ENCODE peak calls at places on chromosomes 6 and 20, in five cellular contexts. K, U, O, C and G are unnamed samples. For H3K4me1, the result is how much of the 10 kb centered on the place peaks cover.

GRCh38 chr6:162090734-162091133 is 636.8 kb downstream of the PRKN start:
- DNase-seq in K (no peak), U (peak), O (no peak), C (no peak), G (no peak)

GRCh38 chr6:109372070-109372585 is 10.1 kb downstream of the CD164 start:
- DNase-seq in K (no peak), U (no peak), O (no peak), C (no peak), G (no peak)

GRCh38 chr6:31203345-31203979 is 33.0 kb upstream of the POU5F1 start:
- DNase-seq in K (no peak), U (peak), O (no peak), C (no peak), G (no peak)

GRCh38 chr20:63657260-63657936 is 714 bp upstream of the RTEL1 start:
- DNase-seq in K (no peak), U (peak), O (no peak), C (no peak), G (no peak)

GRCh38 chr20:18006684-18007083 is 37.9 kb downstream of the MGME1 start:
- DNase-seq in K (no peak), U (no peak), O (no peak), C (no peak), G (no peak)

GRCh38 chr20:59676126-59676876 is 72.0 kb downstream of the PHACTR3 start:
- DNase-seq in K (no peak), U (no peak), O (no peak), C (no peak), G (no peak)

GRCh38 chr6:109344226-109344625 is 38.0 kb downstream of the CD164 start:
- DNase-seq in K (no peak), U (no peak), O (no peak), C (no peak), G (no peak)

GRCh38 chr6:43299338-43300293 is 1.6 kb downstream of the SLC22A7 start:
- DNase-seq in K (no peak), U (no peak), O (no peak), C (no peak), G (no peak)

GRCh38 chr6:63897459-63897858 is 261.9 kb downstream of the PHF3 start:
- DNase-seq in K (no peak), U (peak), O (no peak), C (no peak), G (no peak)

GRCh38 chr6:2563635-2564034 is 187.1 kb downstream of the MYLK4 start:
- DNase-seq in K (no peak), U (peak), O (no peak), C (no peak), G (no peak)

GRCh38 chr6:169933839-169934698 is 182.6 kb downstream of the ERMARD start:
- DNase-seq in K (peak), U (peak), O (no peak), C (peak), G (no peak)

GRCh38 chr20:32628960-32629530 is 43.9 kb upstream of the NOL4L start:
- DNase-seq in K (no peak), U (no peak), O (no peak), C (no peak), G (no peak)

GRCh38 chr6:99187429-99187828 is 162.0 kb downstream of the FAXC start:
- DNase-seq in K (no peak), U (no peak), O (no peak), C (no peak), G (no peak)

GRCh38 chr20:63699466-63700198 is 3.2 kb downstream of the TNFRSF6B start:
- DNase-seq in K (peak), U (no peak), O (peak), C (peak), G (no peak)

GRCh38 chr6:161498359-161498758 is 224.5 kb upstream of the AGPAT4 start:
- DNase-seq in K (no peak), U (peak), O (no peak), C (peak), G (peak)

GRCh38 chr6:10402648-10403311 is 12.1 kb downstream of the TFAP2A start:
- DNase-seq in K (no peak), U (no peak), O (no peak), C (no peak), G (no peak)

GRCh38 chr6:10404799-10405524 is 9.9 kb downstream of the TFAP2A start:
- DNase-seq in K (no peak), U (no peak), O (no peak), C (no peak), G (no peak)

GRCh38 chr6:10406556-10406955 is 8.3 kb downstream of the TFAP2A start:
- DNase-seq in K (no peak), U (no peak), O (no peak), C (no peak), G (no peak)

GRCh38 chr6:10403385-10404106 is 11.3 kb downstream of the TFAP2A start:
- DNase-seq in K (no peak), U (peak), O (no peak), C (no peak), G (no peak)

DNA sequence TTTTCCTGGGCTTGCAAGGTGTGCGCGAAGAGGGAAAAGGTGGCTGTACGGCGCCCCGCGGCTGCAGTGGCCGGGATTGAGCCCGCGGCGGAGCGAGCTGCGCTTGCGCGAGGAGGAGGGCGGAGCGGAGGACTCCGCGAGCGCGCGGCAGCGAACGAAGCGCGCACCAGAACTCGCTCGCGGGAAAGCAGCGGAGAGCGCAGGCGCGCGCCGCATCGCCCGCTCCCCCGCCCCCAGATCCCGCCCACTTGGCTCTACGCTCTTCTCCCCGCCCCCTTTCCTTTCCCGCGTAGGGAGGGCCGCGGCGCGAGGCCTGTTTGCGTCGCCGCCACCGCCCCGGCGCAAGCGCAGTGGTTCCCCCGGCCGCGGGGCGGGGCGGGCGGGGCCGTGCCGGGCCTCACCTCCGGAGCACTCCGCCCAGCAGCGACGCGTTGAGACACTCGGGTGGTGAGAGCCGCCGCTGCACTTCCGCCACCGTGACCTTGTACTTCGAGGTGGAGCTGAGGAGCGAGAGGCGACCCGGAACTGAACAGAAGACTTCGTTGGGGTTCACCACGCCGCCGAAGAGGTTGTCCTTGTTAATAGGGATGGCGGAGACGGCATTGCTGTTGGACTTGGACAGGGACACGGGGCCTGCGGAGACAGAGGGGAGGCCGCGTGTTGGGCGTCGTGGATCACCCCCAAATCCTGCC is 10.6 kb downstream of the TFAP2A start:
- DNase-seq in K (peak), U (peak), O (peak), C (peak), G (peak)
- TF ChIP-seq CTCF in K (peak), U (peak), O (no peak), C (no peak), G (peak)

DNA sequence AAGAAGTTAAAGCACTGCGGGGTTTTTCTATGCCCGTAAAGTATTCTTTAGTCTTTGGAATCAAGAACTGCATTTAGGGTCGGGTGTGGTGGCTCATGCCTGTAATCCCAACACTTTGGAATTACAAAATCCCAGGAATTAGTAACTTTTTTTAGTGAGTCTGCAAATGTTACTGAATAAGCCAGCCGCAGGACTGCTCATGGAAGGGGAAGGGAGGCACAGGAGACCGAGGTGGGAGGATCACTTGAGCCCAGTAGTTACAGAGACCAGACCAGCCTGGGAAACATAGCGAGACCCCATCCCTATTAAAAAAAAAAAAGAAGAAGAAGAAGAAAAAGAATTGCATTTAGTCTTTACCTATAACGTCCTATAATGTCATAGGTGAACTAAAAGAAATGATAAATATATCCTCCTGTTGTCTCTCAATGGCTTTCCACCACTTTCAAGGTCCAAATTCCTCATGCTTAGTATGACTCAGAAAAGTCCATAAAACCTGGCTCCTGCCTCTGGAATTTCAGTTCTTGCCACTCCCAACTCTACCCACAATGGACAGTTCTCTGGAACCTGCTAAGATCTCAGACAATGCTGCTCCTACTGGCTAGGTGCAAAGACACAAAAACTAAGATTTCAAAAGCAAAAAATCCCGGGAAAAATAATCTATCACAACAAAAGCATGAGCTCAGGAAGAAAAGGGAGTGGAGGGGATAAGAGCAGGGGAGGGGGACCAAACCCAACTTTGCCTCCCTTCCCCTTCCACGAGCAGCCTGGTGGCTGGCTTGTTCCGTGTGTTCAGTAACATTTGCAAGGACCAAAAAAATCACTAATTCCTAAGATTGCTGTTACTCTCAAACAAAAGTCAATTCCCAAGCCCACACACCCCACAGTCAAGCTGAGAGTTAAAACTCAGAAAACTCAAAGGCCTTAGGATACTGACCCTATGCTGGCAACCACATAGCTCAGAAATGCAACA is 39.0 kb downstream of the B4GALT5 start:
- DNase-seq in K (no peak), U (peak), O (no peak), C (no peak), G (peak)
- H3K4me1 ChIP-seq in K (half or more), U (under half), O (under half), C (half or more), G (under half)

GRCh38 chr6:116932496-116932895 is 55.5 kb downstream of the RFX6 start:
- DNase-seq in K (no peak), U (no peak), O (no peak), C (no peak), G (no peak)

GRCh38 chr6:116931456-116931855 is 54.4 kb downstream of the RFX6 start:
- DNase-seq in K (no peak), U (no peak), O (no peak), C (no peak), G (no peak)

GRCh38 chr6:116925088-116925794 is 48.2 kb downstream of the RFX6 start:
- DNase-seq in K (no peak), U (no peak), O (no peak), C (no peak), G (peak)

GRCh38 chr6:116929825-116930224 is 52.8 kb downstream of the RFX6 start:
- DNase-seq in K (no peak), U (no peak), O (no peak), C (no peak), G (no peak)

GRCh38 chr6:116928667-116929066 is 51.6 kb downstream of the RFX6 start:
- DNase-seq in K (no peak), U (no peak), O (no peak), C (no peak), G (peak)
- TF ChIP-seq CTCF in K (no peak), U (no peak), O (no peak), C (no peak), G (no peak)

GRCh38 chr6:71404145-71404966 is 115.7 kb downstream of the OGFRL1 start:
- DNase-seq in K (no peak), U (peak), O (no peak), C (no peak), G (peak)
- H3K4me1 ChIP-seq in K (under half), U (under half), O (under half), C (half or more), G (under half)

DNA sequence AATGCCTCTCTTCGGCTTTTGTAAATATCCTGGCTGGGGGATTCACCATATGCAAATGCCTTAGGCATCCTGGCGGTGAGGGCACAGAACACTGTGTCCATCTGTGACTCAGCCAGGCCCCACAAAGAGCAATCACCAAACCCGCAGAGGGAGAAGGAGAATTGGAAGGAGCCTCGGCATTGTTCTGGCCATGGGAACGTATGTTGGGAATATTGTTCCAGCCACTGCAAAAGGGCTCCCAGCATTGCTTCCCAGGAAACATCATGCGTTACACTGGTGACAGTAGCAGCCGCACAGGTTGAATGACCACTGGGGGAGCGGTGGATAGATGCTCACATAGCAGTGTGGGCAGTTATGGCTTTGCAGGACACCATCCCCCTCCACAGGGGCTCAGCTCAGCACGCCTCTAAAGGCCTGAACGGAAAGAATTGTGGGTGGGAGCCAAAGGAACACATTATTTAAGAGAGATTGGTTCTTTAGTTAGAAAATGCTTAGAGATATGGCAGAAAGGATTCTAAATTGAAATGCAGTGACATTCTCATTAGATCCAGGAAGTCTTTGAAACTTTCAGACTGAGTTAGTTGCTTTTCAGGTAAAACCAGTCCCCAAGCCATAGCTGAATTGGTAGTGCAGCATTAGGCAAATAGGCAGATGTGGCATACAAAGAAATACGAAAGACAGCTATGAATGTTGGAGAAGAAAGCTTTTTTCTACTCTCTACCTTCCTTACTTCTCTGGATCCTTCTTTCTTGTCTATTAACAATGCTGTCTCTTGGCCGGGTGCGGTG is 104.3 kb downstream of the RNF144B start:
- DNase-seq in K (no peak), U (no peak), O (no peak), C (no peak), G (no peak)
- TF ChIP-seq CTCF in K (no peak), U (no peak), O (no peak), C (no peak), G (no peak)

DNA sequence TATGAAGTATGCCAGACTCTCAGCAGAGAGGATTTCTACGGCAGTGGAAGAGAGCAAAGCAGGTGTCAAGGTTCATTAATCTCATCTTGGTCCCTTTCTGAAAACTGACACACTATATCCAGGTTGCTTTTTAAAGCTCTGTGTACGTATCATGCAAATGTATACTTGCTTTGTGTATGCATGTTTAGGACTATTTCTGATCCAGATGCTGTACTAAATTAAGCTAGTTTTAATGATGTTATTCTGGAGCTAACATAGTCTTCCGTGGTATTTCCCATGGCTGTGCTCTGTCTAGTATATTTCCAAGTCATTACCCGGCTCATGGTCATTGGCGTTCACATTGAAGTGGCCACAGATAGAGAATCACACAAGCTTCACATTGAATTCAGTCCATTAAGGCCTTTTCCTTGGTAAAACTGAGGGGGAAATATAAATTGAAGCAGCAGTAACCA is 59.1 kb upstream of the SNX9 start:
- DNase-seq in K (no peak), U (no peak), O (no peak), C (no peak), G (no peak)
- H3K4me1 ChIP-seq in K (under half), U (under half), O (under half), C (half or more), G (under half)

GRCh38 chr20:46022411-46023147 is 6.4 kb upstream of the SLC12A5 start:
- DNase-seq in K (peak), U (no peak), O (peak), C (peak), G (peak)

GRCh38 chr20:46023999-46024398 is 5.0 kb upstream of the SLC12A5 start:
- DNase-seq in K (no peak), U (no peak), O (no peak), C (no peak), G (no peak)

GRCh38 chr20:46025376-46025783 is 3.6 kb upstream of the SLC12A5 start:
- DNase-seq in K (no peak), U (no peak), O (no peak), C (no peak), G (no peak)

GRCh38 chr20:46021361-46022359 is 7.4 kb upstream of the SLC12A5 start:
- DNase-seq in K (peak), U (no peak), O (no peak), C (no peak), G (peak)

DNA sequence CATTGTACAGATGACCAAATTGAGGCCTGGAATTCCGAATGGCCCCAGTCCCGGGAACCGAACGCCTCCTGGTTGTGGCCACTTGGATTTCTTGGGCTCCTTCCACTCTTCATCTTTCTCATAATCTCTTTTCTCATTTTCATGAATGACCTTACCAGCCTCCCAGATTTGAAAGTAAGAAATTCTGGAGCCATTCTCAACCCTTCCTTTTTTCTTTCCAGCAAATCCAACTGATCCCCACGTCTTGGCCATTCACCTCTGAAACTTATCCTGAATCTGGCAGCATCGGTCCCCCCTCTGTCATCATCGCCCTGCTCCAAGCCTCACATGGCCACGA is 5.9 kb upstream of the SLC12A5 start:
- DNase-seq in K (no peak), U (no peak), O (no peak), C (no peak), G (no peak)
- TF ChIP-seq CTCF in K (no peak), U (no peak), O (no peak), C (no peak), G (no peak)